ENCODE peak calls at places on chromosome 21, in four cellular contexts. One of them, this sample, is unnamed.

GRCh38 chr21:37378700-37379139 is 12.1 kb downstream of the DYRK1A start:
- DNase-seq in smooth muscle cell of the brain vasculature: no peak
- DNase-seq in stimulated activated CD8-positive, alpha-beta memory T cell treated with anti-CD3 and anti-CD28 coated beads, Interleukin-7, amount 100 ng/mL, for 1 hour: no peak
- DNase-seq in skeletal muscle cell: no peak
- DNase-seq in this sample: no peak

GRCh38 chr21:26977741-26978140 is 10.9 kb upstream of the ADAMTS5 start:
- DNase-seq in smooth muscle cell of the brain vasculature: no peak
- DNase-seq in stimulated activated CD8-positive, alpha-beta memory T cell treated with anti-CD3 and anti-CD28 coated beads, Interleukin-7, amount 100 ng/mL, for 1 hour: no peak
- DNase-seq in skeletal muscle cell: no peak
- DNase-seq in this sample: no peak

GRCh38 chr21:16570196-16570595 is 840.4 kb downstream of the USP25 start:
- DNase-seq in smooth muscle cell of the brain vasculature: no peak
- DNase-seq in stimulated activated CD8-positive, alpha-beta memory T cell treated with anti-CD3 and anti-CD28 coated beads, Interleukin-7, amount 100 ng/mL, for 1 hour: no peak
- DNase-seq in skeletal muscle cell: no peak
- DNase-seq in this sample: no peak

GRCh38 chr21:35827004-35827403 is 233.3 kb downstream of the SETD4 start:
- DNase-seq in smooth muscle cell of the brain vasculature: no peak
- DNase-seq in stimulated activated CD8-positive, alpha-beta memory T cell treated with anti-CD3 and anti-CD28 coated beads, Interleukin-7, amount 100 ng/mL, for 1 hour: no peak
- DNase-seq in skeletal muscle cell: no peak
- DNase-seq in this sample: no peak

GRCh38 chr21:30044447-30045064 is 104.8 kb upstream of the GRIK1 start:
- DNase-seq in smooth muscle cell of the brain vasculature: no peak
- DNase-seq in stimulated activated CD8-positive, alpha-beta memory T cell treated with anti-CD3 and anti-CD28 coated beads, Interleukin-7, amount 100 ng/mL, for 1 hour: no peak
- DNase-seq in skeletal muscle cell: no peak
- DNase-seq in this sample: no peak

GRCh38 chr21:31198575-31198974 is 145.5 kb downstream of the TIAM1 start:
- DNase-seq in smooth muscle cell of the brain vasculature: peak
- DNase-seq in stimulated activated CD8-positive, alpha-beta memory T cell treated with anti-CD3 and anti-CD28 coated beads, Interleukin-7, amount 100 ng/mL, for 1 hour: no peak
- DNase-seq in skeletal muscle cell: no peak
- DNase-seq in this sample: no peak

GRCh38 chr21:42081931-42082381 is 10.8 kb downstream of the UMODL1 start:
- DNase-seq in smooth muscle cell of the brain vasculature: no peak
- DNase-seq in stimulated activated CD8-positive, alpha-beta memory T cell treated with anti-CD3 and anti-CD28 coated beads, Interleukin-7, amount 100 ng/mL, for 1 hour: no peak
- DNase-seq in skeletal muscle cell: no peak
- DNase-seq in this sample: no peak

GRCh38 chr21:17542371-17542992 is 29.6 kb downstream of the CXADR start:
- DNase-seq in smooth muscle cell of the brain vasculature: no peak
- DNase-seq in stimulated activated CD8-positive, alpha-beta memory T cell treated with anti-CD3 and anti-CD28 coated beads, Interleukin-7, amount 100 ng/mL, for 1 hour: no peak
- DNase-seq in skeletal muscle cell: no peak
- DNase-seq in this sample: no peak

GRCh38 chr21:42191978-42192595 is 26.9 kb upstream of the ABCG1 start:
- DNase-seq in smooth muscle cell of the brain vasculature: no peak
- DNase-seq in stimulated activated CD8-positive, alpha-beta memory T cell treated with anti-CD3 and anti-CD28 coated beads, Interleukin-7, amount 100 ng/mL, for 1 hour: no peak
- DNase-seq in skeletal muscle cell: no peak
- DNase-seq in this sample: no peak

GRCh38 chr21:42534901-42535378 is 21.3 kb downstream of the SLC37A1 start:
- DNase-seq in smooth muscle cell of the brain vasculature: no peak
- DNase-seq in stimulated activated CD8-positive, alpha-beta memory T cell treated with anti-CD3 and anti-CD28 coated beads, Interleukin-7, amount 100 ng/mL, for 1 hour: no peak
- DNase-seq in skeletal muscle cell: no peak
- DNase-seq in this sample: no peak

GRCh38 chr21:18354947-18355346 is 48.6 kb downstream of the TMPRSS15 start:
- DNase-seq in smooth muscle cell of the brain vasculature: no peak
- DNase-seq in stimulated activated CD8-positive, alpha-beta memory T cell treated with anti-CD3 and anti-CD28 coated beads, Interleukin-7, amount 100 ng/mL, for 1 hour: no peak
- DNase-seq in skeletal muscle cell: no peak
- DNase-seq in this sample: no peak

GRCh38 chr21:40433575-40433974 is 413.4 kb downstream of the DSCAM start:
- DNase-seq in smooth muscle cell of the brain vasculature: no peak
- DNase-seq in stimulated activated CD8-positive, alpha-beta memory T cell treated with anti-CD3 and anti-CD28 coated beads, Interleukin-7, amount 100 ng/mL, for 1 hour: no peak
- DNase-seq in skeletal muscle cell: no peak
- DNase-seq in this sample: no peak

GRCh38 chr21:33033094-33033951 is 7.6 kb downstream of the OLIG2 start:
- DNase-seq in smooth muscle cell of the brain vasculature: no peak
- DNase-seq in stimulated activated CD8-positive, alpha-beta memory T cell treated with anti-CD3 and anti-CD28 coated beads, Interleukin-7, amount 100 ng/mL, for 1 hour: no peak
- DNase-seq in skeletal muscle cell: no peak
- DNase-seq in this sample: no peak

GRCh38 chr21:37916795-37917142 is 512 bp upstream of the KCNJ6 start:
- DNase-seq in smooth muscle cell of the brain vasculature: no peak
- DNase-seq in stimulated activated CD8-positive, alpha-beta memory T cell treated with anti-CD3 and anti-CD28 coated beads, Interleukin-7, amount 100 ng/mL, for 1 hour: no peak
- DNase-seq in skeletal muscle cell: no peak
- DNase-seq in this sample: no peak

GRCh38 chr21:38921511-38922215 is 115.9 kb downstream of the ETS2 start:
- DNase-seq in smooth muscle cell of the brain vasculature: no peak
- DNase-seq in stimulated activated CD8-positive, alpha-beta memory T cell treated with anti-CD3 and anti-CD28 coated beads, Interleukin-7, amount 100 ng/mL, for 1 hour: no peak
- DNase-seq in skeletal muscle cell: no peak
- DNase-seq in this sample: no peak

GRCh38 chr21:27674037-27674436 is 707.1 kb upstream of the ADAMTS5 start:
- DNase-seq in smooth muscle cell of the brain vasculature: no peak
- DNase-seq in stimulated activated CD8-positive, alpha-beta memory T cell treated with anti-CD3 and anti-CD28 coated beads, Interleukin-7, amount 100 ng/mL, for 1 hour: no peak
- DNase-seq in skeletal muscle cell: peak
- DNase-seq in this sample: no peak

GRCh38 chr21:26554365-26554764 is 18.7 kb downstream of the CYYR1 start:
- DNase-seq in smooth muscle cell of the brain vasculature: no peak
- DNase-seq in stimulated activated CD8-positive, alpha-beta memory T cell treated with anti-CD3 and anti-CD28 coated beads, Interleukin-7, amount 100 ng/mL, for 1 hour: no peak
- DNase-seq in skeletal muscle cell: no peak
- DNase-seq in this sample: no peak

GRCh38 chr21:35026617-35027557 is 22.2 kb downstream of the RUNX1 start:
- DNase-seq in smooth muscle cell of the brain vasculature: no peak
- DNase-seq in stimulated activated CD8-positive, alpha-beta memory T cell treated with anti-CD3 and anti-CD28 coated beads, Interleukin-7, amount 100 ng/mL, for 1 hour: peak
- DNase-seq in skeletal muscle cell: no peak
- DNase-seq in this sample: no peak

GRCh38 chr21:41763398-41763931 is 3.4 kb downstream of the RIPK4 start:
- DNase-seq in smooth muscle cell of the brain vasculature: no peak
- DNase-seq in stimulated activated CD8-positive, alpha-beta memory T cell treated with anti-CD3 and anti-CD28 coated beads, Interleukin-7, amount 100 ng/mL, for 1 hour: no peak
- DNase-seq in skeletal muscle cell: no peak
- DNase-seq in this sample: no peak

GRCh38 chr21:39979321-39979720 is 112.1 kb downstream of the PCP4 start:
- DNase-seq in smooth muscle cell of the brain vasculature: no peak
- DNase-seq in stimulated activated CD8-positive, alpha-beta memory T cell treated with anti-CD3 and anti-CD28 coated beads, Interleukin-7, amount 100 ng/mL, for 1 hour: no peak
- DNase-seq in skeletal muscle cell: no peak
- DNase-seq in this sample: no peak

GRCh38 chr21:34594566-34595234 is 20.2 kb downstream of the RCAN1 start:
- DNase-seq in smooth muscle cell of the brain vasculature: no peak
- DNase-seq in stimulated activated CD8-positive, alpha-beta memory T cell treated with anti-CD3 and anti-CD28 coated beads, Interleukin-7, amount 100 ng/mL, for 1 hour: no peak
- DNase-seq in skeletal muscle cell: no peak
- DNase-seq in this sample: no peak

GRCh38 chr21:28229811-28230210 is 762.9 kb downstream of the LTN1 start:
- DNase-seq in smooth muscle cell of the brain vasculature: no peak
- DNase-seq in stimulated activated CD8-positive, alpha-beta memory T cell treated with anti-CD3 and anti-CD28 coated beads, Interleukin-7, amount 100 ng/mL, for 1 hour: no peak
- DNase-seq in skeletal muscle cell: peak
- DNase-seq in this sample: no peak

GRCh38 chr21:34023691-34024381 is 49.5 kb upstream of the MRPS6 start:
- DNase-seq in smooth muscle cell of the brain vasculature: no peak
- DNase-seq in stimulated activated CD8-positive, alpha-beta memory T cell treated with anti-CD3 and anti-CD28 coated beads, Interleukin-7, amount 100 ng/mL, for 1 hour: no peak
- DNase-seq in skeletal muscle cell: no peak
- DNase-seq in this sample: no peak

GRCh38 chr21:45640888-45641479 is 2.5 kb upstream of the PCBP3 start:
- DNase-seq in smooth muscle cell of the brain vasculature: peak
- DNase-seq in stimulated activated CD8-positive, alpha-beta memory T cell treated with anti-CD3 and anti-CD28 coated beads, Interleukin-7, amount 100 ng/mL, for 1 hour: no peak
- DNase-seq in skeletal muscle cell: no peak
- DNase-seq in this sample: no peak

GRCh38 chr21:35994605-35995004 is 65.7 kb downstream of the SETD4 start:
- DNase-seq in smooth muscle cell of the brain vasculature: no peak
- DNase-seq in stimulated activated CD8-positive, alpha-beta memory T cell treated with anti-CD3 and anti-CD28 coated beads, Interleukin-7, amount 100 ng/mL, for 1 hour: no peak
- DNase-seq in skeletal muscle cell: no peak
- DNase-seq in this sample: no peak

GRCh38 chr21:40204956-40205355 is 337.7 kb downstream of the PCP4 start:
- DNase-seq in smooth muscle cell of the brain vasculature: no peak
- DNase-seq in stimulated activated CD8-positive, alpha-beta memory T cell treated with anti-CD3 and anti-CD28 coated beads, Interleukin-7, amount 100 ng/mL, for 1 hour: no peak
- DNase-seq in skeletal muscle cell: no peak
- DNase-seq in this sample: no peak